ENCODE peak calls at places on chromosome 5, in five cellular contexts. L, R, B, U and T are unnamed samples.
A peak's percentile ranks its signal among the peaks of the same experiment; 100 is the strongest.

GRCh38 chr5:40618926-40619325 is 60.8 kb upstream of the PTGER4 start:
- DNase-seq in B (no peak), U (no peak), R (no peak), L (no peak), T (no peak)

GRCh38 chr5:124103671-124104070 is 591.7 kb downstream of the CSNK1G3 start:
- DNase-seq in R (no peak), B (no peak), L (no peak), U (no peak), T (no peak)

GRCh38 chr5:61474746-61475145 is 142.7 kb downstream of the ZSWIM6 start:
- DNase-seq in L (no peak), R (no peak), U (no peak), B (no peak), T (no peak)

GRCh38 chr5:59807806-59808205 is 85.7 kb downstream of the PDE4D start:
- DNase-seq in U (no peak), R (no peak), B (no peak), L (no peak), T (no peak)

GRCh38 chr5:137714494-137714893 is 21.4 kb downstream of the KLHL3 start:
- DNase-seq in L (no peak), U (no peak), R (no peak), B (no peak), T (no peak)

GRCh38 chr5:169939731-169940130 is 40.6 kb downstream of the INSYN2B start:
- DNase-seq in R (no peak), B (no peak), U (no peak), L (no peak), T (no peak)

GRCh38 chr5:172714491-172715420 is 56.2 kb downstream of the DUSP1 start:
- DNase-seq in U (peak; percentile 87), R (peak; percentile 89), B (no peak), L (peak; percentile 94), T (peak; percentile 74)

GRCh38 chr5:74977475-74977874 is 74.9 kb downstream of the GCNT4 start:
- DNase-seq in R (no peak), B (no peak), U (no peak), L (no peak), T (no peak)

GRCh38 chr5:11715797-11716196 is 188.4 kb downstream of the CTNND2 start:
- DNase-seq in L (no peak), R (no peak), B (no peak), U (no peak), T (no peak)

GRCh38 chr5:11724947-11725346 is 179.3 kb downstream of the CTNND2 start:
- DNase-seq in R (no peak), U (no peak), L (no peak), B (no peak), T (no peak)

DNA sequence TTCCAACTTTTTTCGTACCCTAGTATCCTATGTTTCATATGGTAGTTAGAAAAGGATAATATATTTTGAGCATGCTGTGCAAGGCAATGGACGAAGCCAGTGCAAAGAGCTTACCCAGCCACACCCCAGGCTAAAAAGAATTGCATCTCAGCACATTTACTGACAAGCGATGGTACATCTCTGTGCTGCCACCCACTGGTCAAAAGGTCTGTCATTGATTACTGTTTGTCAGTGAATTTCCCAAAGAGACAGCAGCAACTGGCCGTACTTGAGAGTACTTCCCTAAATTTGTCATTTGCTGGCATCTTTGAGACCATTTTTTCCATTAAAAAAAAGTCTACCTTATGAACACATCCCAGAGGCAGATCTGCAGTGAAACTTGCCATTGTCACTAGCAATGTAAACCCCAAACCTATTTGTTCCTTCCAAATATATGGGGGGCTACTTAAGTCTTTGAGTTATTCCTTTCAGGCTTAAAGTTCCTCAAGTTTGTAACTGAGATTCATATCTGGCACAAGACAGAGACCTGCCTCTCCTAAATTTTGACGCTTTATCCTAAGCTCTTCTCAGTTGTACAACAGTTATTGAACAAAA is 184.3 kb downstream of the CTNND2 start:
- DNase-seq in U (no peak), B (no peak), R (no peak), L (no peak), T (no peak)
- TF ChIP-seq CTCF in U (peak; percentile 16), B (no peak), R (peak; percentile 29), L (no peak), T (no peak)

DNA sequence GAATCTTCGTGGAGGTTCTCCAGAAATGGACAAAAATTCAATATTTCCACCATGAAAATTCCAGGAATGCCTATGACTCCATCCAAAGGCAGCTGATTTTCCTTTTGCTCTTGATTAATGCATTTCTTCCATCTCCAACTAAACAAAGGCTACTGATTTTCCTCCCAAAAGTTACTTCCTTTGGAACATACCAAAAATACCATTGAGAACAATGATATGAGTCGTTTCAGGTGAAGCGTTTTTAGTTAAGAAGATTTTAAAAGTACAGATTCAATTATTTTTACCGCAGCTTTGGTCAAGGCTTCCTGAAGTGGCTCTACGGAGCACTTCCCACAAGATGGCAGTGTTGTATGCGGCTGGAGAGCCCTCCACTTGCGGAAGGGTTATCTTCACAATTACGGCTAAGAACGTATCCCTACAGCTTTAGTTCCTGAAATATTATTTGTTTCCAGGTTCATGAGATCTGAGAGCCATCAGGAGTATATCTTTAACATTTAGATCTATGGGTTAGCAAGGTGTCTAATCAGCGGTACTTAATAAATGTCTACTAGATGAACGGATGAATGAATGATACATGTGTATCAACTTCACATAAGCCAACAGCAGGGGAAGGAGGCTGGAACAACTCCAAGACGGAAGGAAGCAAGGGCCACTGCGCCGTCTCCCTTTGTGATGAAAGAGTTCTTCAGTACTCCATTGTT is 35.9 kb upstream of the ARSB start:
- DNase-seq in L (peak; percentile 75), R (no peak), B (peak; percentile 36), U (no peak), T (peak; percentile 52)
- H3K27me3 ChIP-seq in L (no peaks in the 10 kb centered on the region), R (peaks cover 3% of the 10 kb centered on the region), B (no peaks in the 10 kb centered on the region), U (no peaks in the 10 kb centered on the region), T (no peaks in the 10 kb centered on the region)

DNA sequence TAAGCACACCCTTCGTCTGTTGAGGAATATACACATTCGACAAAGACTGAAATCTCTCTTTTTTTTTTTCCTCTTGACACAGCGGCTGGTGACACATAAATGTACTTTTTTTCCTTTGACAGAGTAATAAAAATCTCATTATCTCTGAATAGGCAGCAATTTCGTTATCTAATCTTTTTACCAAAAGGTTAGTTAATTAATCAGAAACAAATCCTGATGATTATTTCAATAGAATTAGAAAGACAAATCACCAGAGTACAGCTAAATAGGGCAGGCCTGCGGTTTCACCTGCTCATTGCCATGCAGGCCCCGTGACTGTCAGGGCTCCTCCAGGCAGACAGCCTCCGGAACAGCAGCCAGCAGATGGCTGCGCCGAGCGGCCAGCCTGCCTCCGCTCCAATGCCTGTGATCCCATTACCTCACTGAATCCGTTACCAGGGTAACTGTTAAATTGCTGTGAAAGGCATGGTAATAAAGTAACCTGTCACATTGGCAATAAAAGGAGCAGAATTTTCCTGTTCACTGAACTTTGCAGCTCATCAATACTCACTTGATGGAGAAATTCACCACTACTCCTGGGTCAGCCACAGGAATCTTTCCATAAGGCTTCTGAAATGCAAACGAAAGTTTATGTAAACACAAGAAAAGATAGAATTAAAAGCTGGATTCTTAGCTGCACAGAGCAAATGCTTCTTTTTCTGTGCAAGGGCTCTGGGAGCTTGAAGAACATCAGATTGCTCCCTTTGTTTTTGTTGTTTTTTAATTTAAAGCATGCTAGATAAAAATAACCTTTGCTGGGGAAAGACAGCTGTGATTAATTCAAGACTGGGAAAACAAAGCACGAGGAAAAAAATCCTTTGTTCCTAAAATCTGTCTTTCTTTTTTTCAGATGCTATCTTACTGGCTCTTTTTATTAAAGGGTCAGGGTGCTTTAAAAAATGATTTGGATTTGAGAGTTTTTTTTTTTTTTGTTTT is 666.4 kb upstream of the ZNF608 start:
- DNase-seq in B (no peak), U (peak; percentile 69), R (peak; percentile 79), L (peak; percentile 80), T (peak; percentile 62)
- TF ChIP-seq CTCF in B (peak; percentile 66), U (no peak), R (no peak), L (no peak), T (peak; percentile 32)

GRCh38 chr5:140181002-140181483 is 6.1 kb downstream of the CYSTM1 start:
- DNase-seq in R (no peak), L (no peak), B (no peak), U (no peak), T (no peak)
- H3K27me3 ChIP-seq in R (no peaks in the 10 kb centered on the region), L (no peaks in the 10 kb centered on the region), B (no peaks in the 10 kb centered on the region), U (no peaks in the 10 kb centered on the region), T (no peaks in the 10 kb centered on the region)